ENCODE peak calls at places on chromosomes 16 and 17, in eight cellular contexts. P is HFF-Myc; V is effector memory CD4-positive, alpha-beta T cell; R is mesendoderm; I is neuronal stem cell; F is CD8-positive, alpha-beta T cell; K is neural progenitor cell; W is skeletal muscle cell. N is an unnamed sample.

GRCh38 chr16:26598989-26599785 is 467.5 kb upstream of the C16orf82 start:
- DNase-seq in K (peak), P (no peak), V (no peak), I (no peak), R (peak), W (no peak), F (no peak), N (no peak)

GRCh38 chr17:57091186-57091618 is 6.2 kb downstream of the AKAP1 start:
- DNase-seq in R (no peak), W (no peak), I (no peak), P (no peak), V (no peak), K (no peak), F (no peak), N (no peak)

GRCh38 chr17:73585583-73585982 is 58.7 kb downstream of the SDK2 start:
- DNase-seq in P (no peak), W (no peak), I (no peak), R (peak), K (no peak), V (no peak), F (no peak), N (peak)

GRCh38 chr17:33039874-33040273 is 48.2 kb downstream of the SPACA3 start:
- DNase-seq in F (no peak), I (no peak), V (no peak), P (peak), K (no peak), R (no peak), W (peak), N (no peak)

GRCh38 chr17:15233022-15233805 is 31.9 kb downstream of the PMP22 start:
- DNase-seq in P (peak), W (peak), I (no peak), R (peak), K (peak), F (no peak), V (no peak), N (peak)

GRCh38 chr17:21379080-21379711 is 3.0 kb downstream of the KCNJ12 start:
- DNase-seq in I (no peak), V (no peak), K (no peak), P (no peak), W (no peak), F (no peak), R (no peak), N (no peak)

GRCh38 chr16:47236716-47237115 is 93.0 kb upstream of the NETO2 start:
- DNase-seq in F (no peak), W (no peak), K (no peak), V (no peak), P (no peak), R (peak), I (no peak), N (peak)

GRCh38 chr16:69031877-69032301 is 73.6 kb upstream of the HAS3 start:
- DNase-seq in F (no peak), K (no peak), R (no peak), P (no peak), I (no peak), V (no peak), W (no peak), N (no peak)

GRCh38 chr16:89858973-89859808 is 14.2 kb upstream of the TCF25 start:
- DNase-seq in K (no peak), F (peak), W (no peak), R (no peak), V (no peak), I (no peak), P (no peak), N (peak)

GRCh38 chr16:85316321-85316919 is 204.1 kb upstream of the CIBAR2 start:
- DNase-seq in I (peak), V (no peak), F (no peak), K (peak), P (no peak), W (no peak), R (peak), N (peak)

GRCh38 chr17:35879748-35880654 is at the start of gene CCL5:
- DNase-seq in W (no peak), V (peak), F (peak), P (no peak), R (no peak), I (no peak), K (no peak), N (no peak)

GRCh38 chr16:77961811-77962210 is 60.5 kb upstream of the CLEC3A start:
- DNase-seq in F (no peak), I (no peak), V (no peak), K (no peak), W (no peak), R (no peak), P (no peak), N (no peak)

GRCh38 chr16:83344014-83344413 is 463.8 kb upstream of the HSBP1 start:
- DNase-seq in P (no peak), R (no peak), I (no peak), V (no peak), K (no peak), W (peak), F (no peak), N (no peak)

GRCh38 chr16:12327971-12328726 is 351.6 kb downstream of the SNX29 start:
- DNase-seq in I (no peak), K (no peak), W (no peak), F (no peak), R (no peak), V (no peak), P (no peak), N (no peak)

GRCh38 chr17:79851461-79851817 is 12.2 kb upstream of the CBX4 start:
- DNase-seq in W (no peak), V (no peak), P (no peak), F (no peak), I (no peak), R (no peak), K (no peak), N (no peak)

GRCh38 chr17:78166416-78166815 is 2.0 kb upstream of the SYNGR2 start:
- DNase-seq in K (no peak), I (no peak), V (no peak), P (no peak), W (no peak), R (no peak), F (no peak), N (peak)

GRCh38 chr16:65054457-65054856 is 67.4 kb downstream of the CDH11 start:
- DNase-seq in R (no peak), W (no peak), F (no peak), V (no peak), K (no peak), P (no peak), I (no peak), N (no peak)

GRCh38 chr16:1706386-1707192 is 594 bp downstream of the MAPK8IP3 start:
- DNase-seq in R (peak), K (peak), V (no peak), I (no peak), P (no peak), F (peak), W (no peak), N (peak)

GRCh38 chr17:64084086-64084939 is 45.6 kb downstream of the ERN1 start:
- DNase-seq in V (no peak), W (no peak), I (no peak), F (no peak), K (no peak), R (no peak), P (no peak), N (peak)

DNA sequence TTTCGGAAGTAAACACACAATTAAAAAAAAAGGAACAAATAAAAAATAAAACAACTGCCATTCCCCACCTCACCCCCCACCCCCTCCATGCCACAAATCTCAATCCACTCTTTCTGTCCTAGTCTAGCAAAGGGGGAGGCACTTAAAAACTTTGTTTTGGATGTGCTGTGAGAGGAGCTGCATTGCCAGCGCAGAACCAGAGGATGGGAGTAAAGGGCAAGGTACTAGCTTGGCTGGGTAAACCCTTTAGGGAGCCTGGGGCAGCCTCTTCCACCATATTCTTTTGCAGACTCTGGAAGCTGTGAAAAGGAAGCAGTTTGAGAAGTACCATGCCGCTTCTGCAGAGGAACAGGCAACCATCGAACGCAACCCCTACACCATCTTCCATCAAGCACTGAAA is 1.4 kb downstream of the MRPS7 start:
- DNase-seq in R (peak), I (no peak), V (no peak), F (no peak), P (no peak), W (no peak), K (no peak), N (no peak)
- H3K4me3 ChIP-seq in R (no peak), I (peak), V (no peak), F (no peak), P (peak), W (no peak), K (peak), N (no peak)

DNA sequence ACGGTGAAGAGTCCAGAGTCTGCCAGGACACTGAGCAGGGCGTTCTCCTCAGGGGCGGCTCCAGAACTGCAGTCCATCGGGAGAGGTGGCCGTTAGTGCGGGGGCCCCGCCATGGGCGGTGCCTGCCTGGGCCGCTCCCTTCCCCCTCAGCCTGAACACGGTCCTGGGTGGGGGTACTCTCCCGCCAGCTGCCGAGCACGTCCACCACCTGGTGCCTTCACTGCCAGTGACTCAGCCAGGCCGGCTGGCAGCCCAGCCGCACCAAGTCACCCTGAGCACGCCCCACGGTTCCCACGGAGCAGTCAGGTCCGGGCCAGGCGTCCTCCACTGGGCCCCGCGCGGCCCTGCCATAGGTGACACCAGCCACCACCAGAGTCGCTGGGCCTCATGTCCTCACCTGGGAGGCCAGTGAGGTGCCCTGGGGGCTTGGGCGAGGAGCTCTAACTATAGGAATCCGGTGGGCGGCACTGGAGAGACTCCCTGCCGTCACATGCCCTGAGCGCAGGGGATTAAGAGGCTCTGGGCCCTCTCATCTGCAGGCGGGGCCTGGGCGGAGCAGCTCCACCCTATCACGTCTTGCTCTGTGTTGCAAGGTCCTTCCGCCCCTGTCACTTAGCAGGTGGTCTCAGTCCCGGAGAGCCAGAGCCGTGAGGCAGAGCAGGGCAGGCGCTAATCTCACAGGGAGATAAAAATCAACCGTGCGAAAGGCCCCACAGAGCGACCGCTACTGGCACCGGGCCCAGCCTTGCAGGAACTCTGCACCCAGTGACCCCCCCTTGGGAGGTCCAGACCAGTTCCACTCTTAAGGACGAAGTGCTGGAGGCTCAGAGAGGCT is 14.3 kb downstream of the PIEZO1 start:
- DNase-seq in K (peak), F (peak), R (peak), V (no peak), P (no peak), W (peak), I (peak), N (peak)
- H3K4me3 ChIP-seq in K (no peak), F (peak), R (no peak), V (no peak), P (no peak), W (peak), I (no peak), N (no peak)

GRCh38 chr17:83201206-83202001 is 122.0 kb downstream of the METRNL start:
- DNase-seq in W (no peak), V (no peak), F (no peak), R (no peak), P (no peak), I (no peak), K (no peak), N (no peak)

GRCh38 chr17:83203472-83204221 is 124.2 kb downstream of the METRNL start:
- DNase-seq in R (no peak), I (no peak), V (no peak), F (no peak), P (no peak), W (no peak), K (no peak), N (no peak)

GRCh38 chr17:83204230-83204725 is 124.9 kb downstream of the METRNL start:
- DNase-seq in I (no peak), R (no peak), P (no peak), W (no peak), F (no peak), K (no peak), V (no peak), N (no peak)

GRCh38 chr17:83202002-83203000 is 122.9 kb downstream of the METRNL start:
- DNase-seq in V (no peak), F (no peak), W (no peak), R (no peak), I (no peak), K (no peak), P (no peak), N (no peak)

DNA sequence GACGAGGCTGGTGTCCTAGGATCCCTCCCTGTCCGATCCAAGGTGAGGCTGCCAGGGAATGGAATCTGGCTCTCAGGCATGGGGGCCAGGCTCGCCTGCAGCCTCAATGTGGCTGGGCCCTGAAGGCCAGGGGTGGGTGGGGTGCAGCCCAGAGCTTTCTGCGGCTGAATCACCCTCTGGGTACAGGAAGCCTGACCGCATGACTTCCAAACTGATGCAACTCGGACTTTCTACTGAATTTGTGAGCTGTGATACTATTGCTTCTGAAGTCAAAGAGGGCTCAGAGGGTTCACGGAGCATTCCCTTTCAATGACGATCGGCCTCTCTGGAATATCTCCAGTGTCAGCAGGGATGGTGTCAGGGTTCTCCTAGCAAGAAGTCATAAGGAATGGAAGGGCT is 123.7 kb downstream of the METRNL start:
- DNase-seq in W (peak), K (no peak), F (no peak), R (no peak), I (no peak), P (peak), V (no peak), N (no peak)
- H3K4me3 ChIP-seq in W (no peak), K (no peak), F (no peak), R (no peak), I (no peak), P (no peak), V (no peak), N (no peak)

DNA sequence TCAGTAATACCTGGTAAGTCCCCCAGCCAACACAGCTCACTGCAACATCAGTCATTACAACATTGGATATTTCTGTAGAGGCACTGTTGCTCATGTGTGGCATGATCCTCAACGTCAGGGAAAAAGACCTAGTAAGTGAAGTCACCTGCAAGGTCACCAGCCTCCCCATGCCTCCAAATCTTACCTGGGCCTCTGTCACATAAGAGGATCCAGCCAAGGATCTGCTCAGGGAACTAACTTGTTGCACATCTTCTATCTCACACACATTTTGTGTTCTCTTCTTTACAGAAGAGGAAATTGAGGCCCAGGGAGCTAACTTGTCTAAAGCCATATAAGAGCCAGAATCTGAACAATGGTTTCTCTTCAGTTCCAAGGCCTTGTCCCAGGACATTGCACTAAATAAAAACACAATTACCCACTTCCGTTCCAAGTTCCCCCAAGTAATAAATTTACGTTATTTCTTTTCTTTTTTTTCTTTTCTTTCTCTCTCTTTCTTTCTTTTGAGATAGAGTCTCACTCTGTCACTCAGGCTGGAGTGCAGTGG is 1.4 kb downstream of the SHMT1 start:
- DNase-seq in R (no peak), V (no peak), F (no peak), K (no peak), P (no peak), I (no peak), W (no peak), N (no peak)
- H3K4me3 ChIP-seq in R (no peak), V (no peak), F (no peak), K (peak), P (peak), I (peak), W (no peak), N (no peak)

GRCh38 chr16:73890524-73891500 is 405.8 kb upstream of the PSMD7 start:
- DNase-seq in F (peak), I (peak), K (peak), R (peak), V (no peak), W (no peak), P (no peak), N (peak)
- H3K4me3 ChIP-seq in F (no peak), I (peak), K (peak), R (no peak), V (no peak), W (no peak), P (no peak), N (peak)

GRCh38 chr17:17479209-17479608 is 2.4 kb downstream of the MED9 start:
- DNase-seq in K (no peak), W (no peak), V (no peak), R (no peak), F (no peak), P (no peak), I (no peak), N (no peak)

GRCh38 chr17:17484451-17484899 is 7.7 kb downstream of the MED9 start:
- DNase-seq in F (no peak), V (no peak), W (no peak), P (no peak), R (no peak), K (no peak), I (no peak), N (peak)

GRCh38 chr17:17481860-17482259 is 5.1 kb downstream of the MED9 start:
- DNase-seq in R (no peak), V (no peak), F (no peak), P (no peak), W (no peak), K (no peak), I (no peak), N (no peak)

GRCh38 chr17:17476865-17477467 is at the start of gene MED9:
- DNase-seq in P (peak), F (peak), K (peak), W (no peak), V (peak), I (peak), R (peak), N (peak)

DNA sequence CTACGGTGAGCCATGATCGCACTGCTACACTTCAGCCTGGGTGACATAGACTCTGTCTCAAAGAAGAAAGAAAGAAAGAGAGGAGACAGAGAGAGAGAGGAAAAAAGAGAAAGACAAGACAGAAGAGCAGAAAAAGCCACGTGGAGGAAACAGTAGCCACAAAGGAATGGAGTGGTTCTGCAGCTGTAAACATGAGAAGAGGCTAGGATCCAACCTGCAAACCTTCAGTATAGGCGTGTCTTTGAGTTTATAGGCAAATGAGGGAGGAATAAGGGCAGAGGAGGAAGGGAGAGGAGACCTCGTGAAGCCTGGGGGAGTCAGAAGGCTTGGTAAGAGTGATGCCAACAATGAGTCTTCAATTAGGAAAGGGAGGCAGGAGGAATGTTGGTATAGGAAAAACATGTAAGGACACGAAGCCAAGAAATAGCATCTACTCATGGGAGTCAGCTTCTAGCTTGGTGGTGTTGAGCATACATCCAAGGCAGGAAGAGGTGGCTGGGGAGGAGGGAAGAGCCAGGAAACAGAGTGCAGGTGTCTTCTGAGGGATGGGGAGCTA is 3.9 kb downstream of the MED9 start:
- DNase-seq in I (no peak), W (no peak), V (no peak), F (no peak), P (no peak), R (no peak), K (no peak), N (no peak)
- H3K4me3 ChIP-seq in I (no peak), W (no peak), V (no peak), F (no peak), P (no peak), R (no peak), K (no peak), N (no peak)

DNA sequence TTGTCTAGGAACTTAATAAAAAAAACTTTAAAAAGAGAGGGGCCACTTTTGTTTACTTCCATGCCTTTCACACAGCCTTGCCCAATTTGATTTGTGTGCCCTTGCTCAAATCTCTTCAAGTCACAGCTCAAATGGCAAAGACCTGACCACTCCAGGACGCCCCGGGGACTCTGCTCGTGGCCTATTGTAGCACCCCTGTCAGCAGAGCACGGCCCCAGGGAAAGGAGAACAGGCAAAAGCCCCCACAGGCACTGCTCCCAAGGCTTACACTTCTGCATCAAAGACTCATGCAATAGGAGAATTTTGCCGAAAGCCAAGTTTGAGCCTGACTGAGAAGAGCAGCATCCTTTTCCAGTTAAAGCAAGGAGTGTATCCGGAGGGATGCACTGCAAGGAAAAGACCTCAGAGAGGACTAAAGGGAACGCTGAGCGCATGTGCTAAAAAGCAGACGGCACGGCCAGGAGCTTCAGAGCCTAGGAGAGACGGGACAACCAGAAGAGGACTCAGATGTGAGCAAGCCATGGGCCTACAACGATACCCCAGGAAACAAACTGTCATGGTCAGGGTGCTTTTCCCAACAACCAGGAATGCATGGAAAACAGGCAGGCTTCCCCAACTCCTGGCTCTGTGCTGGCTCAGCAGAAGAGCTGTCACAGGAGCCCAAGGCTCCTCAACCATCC is 8.2 kb downstream of the CREBBP start:
- DNase-seq in V (no peak), I (no peak), W (no peak), R (no peak), K (peak), F (no peak), P (no peak), N (no peak)
- H3K4me3 ChIP-seq in V (no peak), I (no peak), W (no peak), R (no peak), K (no peak), F (no peak), P (peak), N (no peak)

GRCh38 chr16:23640959-23641765 is at the start of the genes DCTN5 and PALB2:
- DNase-seq in V (peak), W (peak), P (peak), K (peak), F (peak), R (peak), I (peak), N (peak)
- H3K4me3 ChIP-seq in V (peak), W (peak), P (peak), K (peak), F (peak), R (peak), I (peak), N (peak)

GRCh38 chr16:86510465-86511261 is at the start of gene FOXF1:
- DNase-seq in V (no peak), I (peak), R (peak), F (no peak), K (peak), P (no peak), W (no peak), N (no peak)
- H3K4me3 ChIP-seq in V (peak), I (peak), R (peak), F (no peak), K (peak), P (peak), W (peak), N (peak)